ENCODE peak calls at places on chromosome 17, in nine cellular contexts. X, A, N, Y, B, H, G, I and R are unnamed samples.

GRCh38 chr17:42333053-42333452 is 44.8 kb downstream of the STAT5A start:
- DNase-seq in N (no peak), A (no peak), H (no peak), G (no peak), I (no peak), X (no peak), Y (no peak), B (no peak), R (no peak)

GRCh38 chr17:19897108-19897854 is 29.5 kb upstream of the ULK2 start:
- DNase-seq in I (peak), G (peak), H (no peak), X (peak), Y (no peak), N (peak), A (no peak), B (peak), R (no peak)

GRCh38 chr17:55674107-55674506 is 48.6 kb downstream of the TMEM100 start:
- DNase-seq in H (no peak), N (no peak), I (no peak), X (no peak), B (peak), A (peak), G (no peak), Y (no peak), R (no peak)

GRCh38 chr17:32926183-32926582 is 1.8 kb upstream of the TMEM98 start:
- DNase-seq in X (no peak), Y (no peak), N (no peak), A (no peak), H (no peak), G (no peak), B (no peak), I (no peak), R (no peak)

GRCh38 chr17:1112875-1113274 is 66.9 kb downstream of the ABR start:
- DNase-seq in X (no peak), I (no peak), B (no peak), Y (no peak), A (no peak), N (no peak), G (no peak), H (no peak), R (no peak)

GRCh38 chr17:57999496-58000017 is 7.5 kb downstream of the SRSF1 start:
- DNase-seq in H (peak), A (peak), X (no peak), I (no peak), Y (no peak), N (no peak), B (peak), G (no peak), R (peak)

GRCh38 chr17:38418693-38419507 is 9.4 kb upstream of the ARHGAP23 start:
- DNase-seq in G (no peak), N (no peak), Y (no peak), A (no peak), B (no peak), I (no peak), H (no peak), X (no peak), R (no peak)

GRCh38 chr17:36862116-36862920 is 75.0 kb upstream of the LHX1 start:
- DNase-seq in G (no peak), A (no peak), H (no peak), I (no peak), X (no peak), Y (no peak), B (no peak), N (no peak), R (no peak)

GRCh38 chr17:79589669-79590270 is 21.1 kb downstream of the RBFOX3 start:
- DNase-seq in X (no peak), A (no peak), H (no peak), I (no peak), Y (no peak), B (no peak), N (no peak), G (no peak), R (no peak)
- TF ChIP-seq CTCF in X (no peak), A (no peak), H (no peak), I (no peak), Y (no peak), B (no peak), N (no peak), G (no peak), R (no peak)

GRCh38 chr17:73952498-73953205 is 250.8 kb upstream of the RPL38 start:
- DNase-seq in I (peak), G (peak), B (peak), A (no peak), N (no peak), H (peak), Y (peak), X (peak), R (peak)
- TF ChIP-seq CTCF in I (peak), G (peak), B (no peak), A (no peak), N (no peak), H (peak), Y (peak), X (no peak), R (peak)

DNA sequence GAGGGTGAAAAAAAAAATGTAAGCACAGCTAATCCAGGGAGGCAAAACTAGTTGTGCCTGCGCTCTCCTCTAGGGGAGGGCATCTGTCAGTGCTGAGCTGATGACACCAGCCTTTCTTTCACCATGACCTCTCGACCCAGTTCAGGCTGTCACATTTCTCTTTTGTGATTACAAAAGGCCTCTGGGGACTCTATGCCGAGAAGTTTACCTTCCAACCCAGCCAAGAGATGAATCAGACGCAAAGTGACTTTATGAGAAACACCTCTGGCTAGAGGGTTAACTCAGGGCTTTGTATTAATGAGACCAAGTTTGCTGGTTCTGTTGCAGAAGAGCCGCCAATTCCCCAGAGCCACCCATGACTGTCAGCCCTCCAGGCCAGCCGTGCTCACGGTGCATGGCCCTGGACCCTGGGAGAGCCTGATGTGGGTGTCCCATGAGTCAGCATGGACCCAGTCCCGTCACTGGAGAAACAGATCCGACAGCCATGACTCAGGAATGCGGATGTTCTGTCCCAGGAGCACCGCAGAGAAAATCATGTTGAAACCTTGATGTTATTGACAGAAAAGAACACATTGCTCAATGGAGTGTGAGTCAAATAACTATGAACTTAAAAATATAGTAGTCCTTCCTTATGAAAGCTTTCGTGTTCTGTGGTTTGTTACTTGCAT is 437.2 kb downstream of the HS3ST3B1 start:
- DNase-seq in H (no peak), B (peak), I (peak), G (peak), A (peak), Y (no peak), X (peak), N (no peak), R (peak)
- TF ChIP-seq CTCF in H (no peak), B (peak), I (no peak), G (no peak), A (peak), Y (no peak), X (peak), N (no peak), R (no peak)

GRCh38 chr17:79815836-79816371 is 19.0 kb upstream of the CBX8 start:
- DNase-seq in Y (no peak), N (no peak), G (no peak), H (no peak), B (no peak), I (no peak), A (no peak), X (no peak), R (no peak)

GRCh38 chr17:79820959-79821330 is 18.3 kb downstream of the CBX4 start:
- DNase-seq in X (no peak), A (no peak), B (no peak), G (no peak), Y (no peak), N (no peak), I (no peak), H (no peak), R (no peak)

GRCh38 chr17:79819534-79820276 is 19.5 kb downstream of the CBX4 start:
- DNase-seq in X (no peak), Y (no peak), I (no peak), H (no peak), B (no peak), A (no peak), G (no peak), N (no peak), R (no peak)

GRCh38 chr17:79819085-79819484 is 20.2 kb downstream of the CBX4 start:
- DNase-seq in I (no peak), G (no peak), A (no peak), N (no peak), B (no peak), H (no peak), X (no peak), Y (no peak), R (no peak)

GRCh38 chr17:79818026-79818758 is 21.0 kb downstream of the CBX4 start:
- DNase-seq in X (no peak), Y (no peak), H (no peak), I (no peak), G (no peak), N (no peak), B (no peak), A (no peak), R (no peak)
- TF ChIP-seq CTCF in X (no peak), Y (no peak), H (no peak), I (no peak), G (no peak), N (no peak), B (no peak), A (no peak), R (no peak)

GRCh38 chr17:21119945-21120249 is 6.9 kb upstream of the DHRS7B start:
- DNase-seq in G (no peak), H (no peak), I (no peak), N (no peak), B (no peak), A (no peak), Y (no peak), X (no peak), R (no peak)
- TF ChIP-seq CTCF in G (no peak), H (no peak), I (no peak), N (no peak), B (no peak), A (no peak), Y (no peak), X (peak), R (no peak)

GRCh38 chr17:40672654-40673053 is 7.7 kb upstream of the KRT222 start:
- DNase-seq in A (no peak), N (no peak), Y (no peak), B (no peak), I (no peak), X (no peak), H (no peak), G (no peak), R (no peak)

GRCh38 chr17:40679523-40679907 is 14.5 kb upstream of the KRT222 start:
- DNase-seq in Y (no peak), I (no peak), G (no peak), A (no peak), B (no peak), X (no peak), H (no peak), N (no peak), R (no peak)

GRCh38 chr17:40678902-40679522 is 14.0 kb upstream of the KRT222 start:
- DNase-seq in A (no peak), N (no peak), B (no peak), I (no peak), H (no peak), X (no peak), Y (no peak), G (no peak), R (no peak)

GRCh38 chr17:40671282-40671681 is 6.3 kb upstream of the KRT222 start:
- DNase-seq in G (no peak), X (no peak), B (no peak), H (no peak), I (no peak), A (no peak), N (no peak), Y (no peak), R (no peak)

GRCh38 chr17:40675905-40676304 is 10.9 kb upstream of the KRT222 start:
- DNase-seq in I (no peak), A (no peak), G (no peak), B (no peak), Y (no peak), X (no peak), N (no peak), H (no peak), R (no peak)
- TF ChIP-seq CTCF in I (no peak), A (no peak), G (no peak), B (no peak), Y (no peak), X (no peak), N (no peak), H (no peak), R (no peak)

GRCh38 chr17:8753976-8754440 is 4.3 kb downstream of the SPDYE4 start:
- DNase-seq in G (no peak), I (no peak), H (no peak), A (peak), Y (no peak), N (no peak), B (peak), X (peak), R (peak)
- TF ChIP-seq CTCF in G (no peak), I (no peak), H (peak), A (peak), Y (no peak), N (no peak), B (peak), X (no peak), R (peak)

DNA sequence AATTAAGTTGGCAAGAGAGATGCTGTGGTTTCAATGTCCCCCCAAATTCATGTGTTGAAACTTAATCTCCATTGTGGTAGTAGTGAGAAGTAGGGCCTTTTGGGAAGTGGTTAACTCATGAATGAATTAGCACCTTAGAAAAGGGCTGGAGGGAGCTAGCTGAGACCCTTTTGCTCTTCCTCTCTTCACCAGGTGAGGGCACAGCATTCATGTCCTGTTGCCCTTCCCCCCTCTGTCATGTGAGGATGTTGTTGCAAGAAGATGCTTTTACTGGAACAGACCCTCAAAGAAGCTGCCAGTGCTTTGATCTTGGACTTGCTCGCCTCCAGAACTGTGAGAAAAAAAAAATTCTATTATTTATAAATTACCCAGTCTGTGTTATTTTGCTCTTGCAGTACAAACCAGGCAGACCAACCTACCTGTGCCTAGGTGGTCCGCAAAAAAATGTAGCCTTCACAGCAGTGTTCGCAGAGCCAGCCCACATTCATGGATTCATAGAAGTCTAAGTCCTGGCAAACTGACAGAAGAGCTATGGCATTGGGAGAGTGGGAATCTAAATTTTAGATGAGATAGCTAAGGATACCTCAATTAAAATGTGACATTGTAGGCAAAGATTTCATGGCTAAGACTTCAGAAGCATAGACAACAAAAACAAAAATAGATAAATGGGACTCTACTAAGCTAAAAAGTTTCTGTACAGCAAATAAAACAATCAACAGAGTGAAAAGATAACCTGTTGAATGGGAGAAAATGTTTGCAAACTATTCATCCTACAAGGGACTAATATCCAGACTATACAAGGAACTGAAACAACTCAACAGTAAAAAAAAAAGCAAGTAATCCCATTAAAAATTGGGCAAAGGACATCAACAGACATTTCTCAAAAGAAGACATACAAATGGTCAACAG is 32.0 kb upstream of the ABCA5 start:
- DNase-seq in X (no peak), H (peak), N (no peak), B (no peak), Y (no peak), G (no peak), A (no peak), I (no peak), R (no peak)
- TF ChIP-seq CTCF in X (no peak), H (peak), N (no peak), B (no peak), Y (no peak), G (no peak), A (no peak), I (no peak), R (peak)

DNA sequence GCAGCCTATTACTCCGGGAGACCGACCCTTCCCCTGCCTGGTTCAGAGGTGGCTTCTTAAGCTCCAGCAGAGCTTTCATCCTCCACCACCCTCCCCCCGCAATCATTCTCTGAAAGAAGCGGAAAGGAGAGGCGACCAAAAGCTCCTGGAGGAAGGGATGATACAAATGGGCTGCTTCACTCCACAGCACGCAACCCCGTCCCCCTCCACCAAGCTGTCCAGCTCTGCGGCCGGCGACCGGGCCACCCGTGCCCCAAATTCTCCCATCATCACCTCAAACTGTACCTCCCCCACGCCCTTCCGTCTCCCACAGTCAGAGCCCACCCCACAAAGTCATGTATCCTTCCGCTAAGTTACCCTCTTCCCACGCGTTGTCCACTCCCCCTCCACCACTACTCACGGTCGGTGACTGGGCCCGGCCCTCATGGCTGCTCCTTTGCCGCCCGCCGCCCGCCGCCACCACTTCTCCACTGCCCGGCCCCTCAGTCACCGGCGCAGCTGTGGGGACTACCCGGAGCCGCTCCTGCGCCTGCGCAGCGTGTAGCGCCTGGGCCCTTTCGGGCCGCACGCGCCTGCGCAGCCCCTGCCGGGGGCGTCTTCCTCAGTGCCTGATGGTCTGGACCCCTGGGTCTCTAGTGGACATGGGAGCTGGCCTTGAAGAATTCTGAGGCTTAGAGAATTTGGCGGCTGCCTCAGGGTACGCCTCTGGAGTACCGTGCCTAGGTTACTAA is at the start of gene FAM222B:
- DNase-seq in X (peak), I (peak), G (peak), H (peak), Y (peak), B (peak), N (peak), A (peak), R (peak)
- TF ChIP-seq CTCF in X (no peak), I (no peak), G (peak), H (no peak), Y (no peak), B (no peak), N (peak), A (no peak), R (no peak)